ENCODE peak calls at places on chromosome 22, in five cellular contexts. B is GM12878, W is K562, Z is H1, F is HepG2. S is an unnamed sample.
A peak's percentile ranks its signal among the peaks of the same experiment; 100 is the strongest.

GRCh38 chr22:49936018-49936972 is 17.9 kb downstream of the CRELD2 start:
- DNase-seq in B (peak; percentile 69), W (peak; percentile 86), Z (peak; percentile 79), F (peak; percentile 93), S (peak; percentile 84)

GRCh38 chr22:23094695-23095466 is 24.6 kb downstream of the GNAZ start:
- DNase-seq in B (no peak), W (peak; percentile 60), Z (no peak), F (no peak), S (peak; percentile 41)

GRCh38 chr22:22030493-22031182 is 48.1 kb upstream of the TOP3B start:
- DNase-seq in B (peak; percentile 84), W (peak; percentile 90), Z (no peak), F (peak; percentile 13), S (peak; percentile 32)

GRCh38 chr22:19082793-19083192 is 39.4 kb downstream of the DGCR2 start:
- DNase-seq in B (no peak), W (no peak), Z (no peak), F (no peak), S (no peak)

GRCh38 chr22:21764038-21764804 is 28.6 kb upstream of the YPEL1 start:
- DNase-seq in B (no peak), W (no peak), Z (no peak), F (no peak), S (no peak)

GRCh38 chr22:49517211-49517610 is 310.5 kb downstream of the BRD1 start:
- DNase-seq in B (no peak), W (no peak), Z (no peak), F (no peak), S (no peak)

GRCh38 chr22:20738394-20739089 is 35.4 kb upstream of the SERPIND1 start:
- DNase-seq in B (no peak), W (no peak), Z (no peak), F (no peak), S (no peak)

GRCh38 chr22:30650508-30651116 is 15.0 kb downstream of the SLC35E4 start:
- DNase-seq in B (no peak), W (no peak), Z (no peak), F (no peak), S (no peak)

GRCh38 chr22:43289976-43290663 is 53.1 kb downstream of the SCUBE1 start:
- DNase-seq in B (no peak), W (no peak), Z (no peak), F (no peak), S (peak; percentile 54)

GRCh38 chr22:49391436-49391835 is 436.2 kb downstream of the BRD1 start:
- DNase-seq in B (no peak), W (no peak), Z (no peak), F (no peak), S (no peak)

GRCh38 chr22:35632902-35633301 is 15.3 kb upstream of the APOL6 start:
- DNase-seq in B (no peak), W (no peak), Z (no peak), F (no peak), S (no peak)

GRCh38 chr22:44901301-44901700 is 108.5 kb downstream of the PHF21B start:
- DNase-seq in B (no peak), W (no peak), Z (no peak), F (no peak), S (no peak)

GRCh38 chr22:35582218-35582860 is 34.8 kb downstream of the MB start:
- DNase-seq in B (no peak), W (no peak), Z (no peak), F (no peak), S (no peak)

GRCh38 chr22:42270178-42270511 is 308 bp downstream of the TCF20 start:
- DNase-seq in B (no peak), W (peak; percentile 81), Z (peak; percentile 73), F (no peak), S (no peak)

GRCh38 chr22:42271906-42272305 is 1.5 kb upstream of the TCF20 start:
- DNase-seq in B (no peak), W (no peak), Z (no peak), F (no peak), S (no peak)

GRCh38 chr22:42272431-42273004 is 2.1 kb upstream of the TCF20 start:
- DNase-seq in B (no peak), W (no peak), Z (no peak), F (no peak), S (no peak)

GRCh38 chr22:42270512-42271190 is at the start of gene TCF20:
- DNase-seq in B (no peak), W (peak; percentile 86), Z (peak; percentile 78), F (peak; percentile 66), S (peak; percentile 90)

DNA sequence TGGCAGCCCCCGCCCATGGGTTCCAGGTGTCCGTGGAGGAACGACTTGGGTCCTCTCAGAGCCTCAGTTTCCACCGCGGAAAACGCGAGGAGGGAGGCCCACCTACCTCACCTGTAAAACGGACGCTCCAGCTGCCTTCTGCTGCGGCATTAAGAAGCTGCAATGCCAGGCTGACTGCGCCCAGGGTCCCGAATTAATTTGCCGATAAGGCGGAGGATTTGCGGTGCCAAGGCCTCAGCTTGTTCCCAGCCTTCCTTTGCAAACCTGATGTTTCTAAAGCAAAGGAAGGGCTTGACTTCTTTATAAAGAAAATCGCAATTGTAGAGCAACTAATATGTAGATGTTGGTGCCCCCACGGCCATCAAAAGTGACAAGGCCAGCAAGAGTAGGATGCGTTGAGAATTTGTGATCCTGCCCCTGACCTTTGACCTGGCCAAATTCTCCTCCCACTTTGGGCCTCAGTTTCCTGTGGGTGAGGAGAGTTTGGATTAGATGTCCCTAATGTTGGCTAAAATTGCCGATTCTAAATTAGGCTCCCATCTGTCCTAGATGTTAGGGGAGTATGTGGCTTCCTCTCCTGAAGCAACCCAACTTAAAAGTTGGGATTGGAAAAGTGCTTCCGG is 849 bp upstream of the TCF20 start:
- DNase-seq in B (no peak), W (no peak), Z (no peak), F (no peak), S (no peak)
- TF ChIP-seq POLR2AphosphoS5 in B (no peak), W (no peak), Z (no peak), F (no peak), S (no peak)

DNA sequence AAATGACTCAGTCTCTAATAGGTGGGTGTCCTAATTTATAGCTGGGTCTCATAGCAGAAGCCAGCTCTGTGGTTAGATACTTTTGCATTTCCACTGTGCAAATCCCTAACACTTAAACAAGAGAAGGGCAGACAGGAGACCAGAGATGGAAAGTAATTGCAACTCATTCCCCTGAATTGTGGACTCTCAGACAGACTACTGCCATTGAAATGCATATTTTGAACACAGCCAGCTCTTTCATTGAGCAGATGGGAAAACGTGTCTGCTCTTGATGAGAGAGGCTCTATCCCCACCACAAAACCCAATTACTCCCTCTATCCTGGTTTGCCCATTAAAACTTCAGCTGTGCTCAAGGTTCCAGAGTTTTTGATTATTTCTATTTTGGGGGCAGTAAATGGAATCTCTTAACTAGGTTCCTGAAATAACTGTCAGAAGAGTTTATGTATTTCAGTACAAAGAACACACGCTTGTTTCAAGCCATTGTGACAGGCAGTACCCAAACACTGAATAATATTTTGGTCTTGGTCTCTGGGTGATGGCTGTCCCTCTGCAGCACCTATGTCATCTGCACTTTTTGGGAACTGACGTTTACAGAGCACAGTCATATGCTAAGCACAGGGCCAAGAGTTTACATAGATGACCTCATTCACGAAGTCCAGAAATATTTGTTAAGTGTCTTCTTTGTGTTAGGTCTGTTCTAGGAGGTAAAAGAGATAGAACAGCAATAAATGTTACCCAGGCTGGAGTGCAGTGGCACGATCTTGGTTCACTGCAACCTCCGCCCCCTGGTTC is 41.7 kb downstream of the FAM227A start:
- DNase-seq in B (no peak), W (no peak), Z (no peak), F (peak; percentile 32), S (no peak)
- TF ChIP-seq CHD2 in B (no peak), W (no peak), Z (no peak), F (no peak), S (no peak)

DNA sequence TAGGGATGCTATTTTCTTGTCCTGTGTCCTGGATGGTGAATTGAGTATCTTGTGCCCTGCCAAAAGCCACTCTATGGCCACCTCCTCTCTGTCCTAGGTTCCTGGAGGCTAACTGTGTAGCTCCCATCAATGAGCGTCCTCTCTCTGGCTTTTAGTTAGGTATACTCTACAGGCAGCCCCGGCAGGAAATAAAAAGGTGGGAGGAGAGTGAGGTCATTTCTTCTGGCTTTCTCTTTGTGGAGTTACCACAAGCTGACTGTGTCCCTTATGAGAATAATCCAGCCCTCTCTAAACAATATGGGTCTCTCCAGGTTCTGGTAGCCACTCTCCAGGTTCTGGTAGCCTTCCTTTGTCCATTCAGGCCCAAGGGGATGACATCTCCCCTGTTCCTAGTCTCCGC is 11.7 kb upstream of the ASPHD2 start:
- DNase-seq in B (no peak), W (no peak), Z (no peak), F (no peak), S (no peak)
- TF ChIP-seq POLR2AphosphoS5 in B (no peak), W (no peak), Z (no peak), F (no peak), S (no peak)

GRCh38 chr22:36771376-36772063 is 4.4 kb downstream of the IFT27 start:
- DNase-seq in B (no peak), W (no peak), Z (no peak), F (no peak), S (no peak)

GRCh38 chr22:36773935-36774334 is 2.0 kb downstream of the IFT27 start:
- DNase-seq in B (no peak), W (no peak), Z (no peak), F (no peak), S (peak; percentile 43)

GRCh38 chr22:36770116-36770945 is 5.6 kb downstream of the IFT27 start:
- DNase-seq in B (no peak), W (no peak), Z (no peak), F (no peak), S (no peak)

GRCh38 chr22:36770946-36771340 is 5.0 kb downstream of the IFT27 start:
- DNase-seq in B (no peak), W (no peak), Z (no peak), F (no peak), S (no peak)

DNA sequence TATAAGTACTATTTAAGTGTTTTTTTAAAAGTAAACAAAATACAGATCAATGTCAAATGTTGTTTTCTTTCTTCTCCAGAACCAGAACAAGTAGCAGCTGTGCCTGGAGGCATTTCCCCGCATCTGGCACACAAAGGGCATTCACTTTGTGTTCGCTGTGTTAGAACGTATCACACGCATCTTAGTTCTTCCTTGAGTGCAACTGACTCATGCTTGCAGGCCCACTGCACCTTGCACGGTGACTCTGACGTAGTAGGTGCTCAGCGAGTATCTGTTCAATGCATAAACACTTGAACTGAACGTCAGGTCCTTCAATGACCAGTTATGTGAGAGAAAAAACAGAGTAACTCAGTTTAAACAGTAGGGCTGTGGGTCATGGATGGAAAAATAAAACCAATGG is 3.5 kb downstream of the IFT27 start:
- DNase-seq in B (no peak), W (no peak), Z (no peak), F (no peak), S (no peak)
- TF ChIP-seq CHD2 in B (no peak), W (no peak), Z (no peak), F (no peak), S (no peak)

DNA sequence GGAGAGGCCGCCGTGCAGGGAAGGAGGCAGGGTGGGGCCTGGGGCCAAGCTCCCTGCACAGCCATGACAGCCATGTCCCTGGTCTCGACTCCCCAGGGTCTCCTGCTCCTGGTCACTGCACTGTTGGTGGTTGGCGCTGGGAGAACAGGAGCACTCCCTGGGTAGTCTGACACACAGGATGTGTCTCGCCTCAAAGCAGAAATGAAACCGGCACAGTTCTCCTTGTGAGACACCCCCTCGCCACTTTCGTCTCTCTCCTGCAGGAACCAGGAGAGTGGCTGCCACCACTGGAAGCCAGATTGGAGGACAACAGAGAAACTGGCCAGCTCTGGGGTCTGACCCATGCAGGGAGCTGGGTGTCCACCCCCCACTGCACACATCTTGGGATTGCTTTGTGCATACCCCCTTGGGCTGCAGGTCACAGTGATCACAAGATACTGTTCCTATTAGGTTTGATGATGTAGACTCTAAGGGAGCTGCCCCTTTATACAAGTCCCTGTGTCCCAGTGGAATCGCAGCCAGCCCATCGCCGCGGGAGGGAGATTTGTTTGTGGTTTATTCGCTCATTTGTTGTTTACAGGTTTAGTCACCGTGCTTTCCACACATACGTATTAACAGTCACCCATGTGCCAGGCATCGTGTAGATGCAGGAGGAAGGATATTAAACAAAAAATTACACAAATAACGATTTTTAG is 27.0 kb upstream of the YWHAH start:
- DNase-seq in B (peak; percentile 24), W (no peak), Z (no peak), F (no peak), S (no peak)
- TF ChIP-seq POLR2AphosphoS5 in B (no peak), W (no peak), Z (no peak), F (no peak), S (no peak)

S was measured in SK-N-SH.